ENCODE peak calls at places on chromosomes 7 and 10, in four cellular contexts. One of them, this sample, is unnamed.
A peak's percentile ranks its signal among the peaks of the same experiment; 100 is the strongest.

GRCh38 chr10:124686707-124687376 is 57.3 kb downstream of the FAM53B start:
- DNase-seq in fibroblast of lung: no peak
- DNase-seq in WERI-Rb-1: no peak
- DNase-seq in T-helper 17 cell: no peak
- DNase-seq in this sample: no peak

GRCh38 chr10:43073721-43074120 is 3.1 kb upstream of the RET start:
- DNase-seq in T-helper 17 cell: no peak
- DNase-seq in fibroblast of lung: no peak
- DNase-seq in WERI-Rb-1: no peak
- DNase-seq in this sample: no peak

GRCh38 chr7:36473454-36474282 is 84.0 kb downstream of the ANLN start:
- DNase-seq in WERI-Rb-1: peak; percentile 67
- DNase-seq in fibroblast of lung: peak; percentile 25
- DNase-seq in T-helper 17 cell: no peak
- DNase-seq in this sample: no peak

GRCh38 chr7:36155811-36156361 is 2.8 kb downstream of the EEPD1 start:
- DNase-seq in fibroblast of lung: peak; percentile 27
- DNase-seq in T-helper 17 cell: no peak
- DNase-seq in WERI-Rb-1: no peak
- DNase-seq in this sample: peak; percentile 57

GRCh38 chr10:1186693-1186990 is 130.5 kb downstream of the WDR37 start:
- DNase-seq in fibroblast of lung: no peak
- DNase-seq in T-helper 17 cell: no peak
- DNase-seq in WERI-Rb-1: no peak
- DNase-seq in this sample: no peak

GRCh38 chr7:105656922-105657521 is 75.7 kb upstream of the EFCAB10 start:
- DNase-seq in fibroblast of lung: no peak
- DNase-seq in WERI-Rb-1: peak; percentile 66
- DNase-seq in T-helper 17 cell: peak; percentile 52
- DNase-seq in this sample: no peak

GRCh38 chr10:34780818-34781380 is 34.2 kb downstream of the PARD3 start:
- DNase-seq in WERI-Rb-1: peak; percentile 26
- DNase-seq in T-helper 17 cell: no peak
- DNase-seq in fibroblast of lung: peak; percentile 59
- DNase-seq in this sample: no peak

GRCh38 chr10:106863549-106863948 is 301.0 kb downstream of the SORCS1 start:
- DNase-seq in T-helper 17 cell: no peak
- DNase-seq in fibroblast of lung: no peak
- DNase-seq in WERI-Rb-1: peak; percentile 44
- DNase-seq in this sample: no peak

GRCh38 chr10:95327367-95327766 is 36.6 kb upstream of the PDLIM1 start:
- DNase-seq in fibroblast of lung: peak; percentile 55
- DNase-seq in WERI-Rb-1: peak; percentile 94
- DNase-seq in T-helper 17 cell: no peak
- DNase-seq in this sample: peak; percentile 65

GRCh38 chr7:157983442-157984137 is 604.0 kb downstream of the PTPRN2 start:
- DNase-seq in WERI-Rb-1: no peak
- DNase-seq in T-helper 17 cell: no peak
- DNase-seq in fibroblast of lung: no peak
- DNase-seq in this sample: no peak
- H3K9me3 ChIP-seq in WERI-Rb-1: no peaks in the 10 kb centered on the region
- H3K9me3 ChIP-seq in T-helper 17 cell: no peaks in the 10 kb centered on the region
- H3K9me3 ChIP-seq in fibroblast of lung: no peaks in the 10 kb centered on the region
- H3K9me3 ChIP-seq in this sample: no peaks in the 10 kb centered on the region

DNA sequence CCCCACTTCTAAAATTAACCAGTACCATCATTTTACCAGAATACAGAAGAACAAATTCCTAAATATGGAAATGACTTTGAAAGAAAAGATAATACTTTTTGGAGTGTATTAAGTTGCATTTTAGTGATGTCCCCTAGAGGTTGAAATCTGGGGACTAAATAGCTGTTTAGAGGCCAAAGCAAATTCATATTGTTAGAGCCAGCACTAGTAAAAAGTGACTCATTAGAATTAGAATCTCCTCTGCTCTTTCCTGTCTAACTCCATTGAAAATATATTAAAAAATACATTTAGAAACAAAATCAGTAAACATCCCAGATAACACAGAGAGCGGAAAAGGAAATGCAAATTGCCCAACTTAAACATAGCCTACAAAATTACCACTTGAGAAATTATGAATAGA is 1189.6 kb upstream of the C7orf33 start:
- DNase-seq in T-helper 17 cell: no peak
- DNase-seq in WERI-Rb-1: no peak
- DNase-seq in fibroblast of lung: no peak
- DNase-seq in this sample: no peak
- H3K9me3 ChIP-seq in T-helper 17 cell: no peaks in the 10 kb centered on the region
- H3K9me3 ChIP-seq in WERI-Rb-1: no peaks in the 10 kb centered on the region
- H3K9me3 ChIP-seq in fibroblast of lung: no peaks in the 10 kb centered on the region
- H3K9me3 ChIP-seq in this sample: no peaks in the 10 kb centered on the region

GRCh38 chr10:2508971-2509605 is 558.3 kb upstream of the PFKP start:
- DNase-seq in WERI-Rb-1: no peak
- DNase-seq in fibroblast of lung: peak; percentile 93
- DNase-seq in T-helper 17 cell: no peak
- DNase-seq in this sample: no peak
- H3K9me3 ChIP-seq in WERI-Rb-1: no peaks in the 10 kb centered on the region
- H3K9me3 ChIP-seq in fibroblast of lung: no peaks in the 10 kb centered on the region
- H3K9me3 ChIP-seq in T-helper 17 cell: no peaks in the 10 kb centered on the region
- H3K9me3 ChIP-seq in this sample: no peaks in the 10 kb centered on the region

GRCh38 chr7:137411446-137411845 is 67.9 kb upstream of the PTN start:
- DNase-seq in fibroblast of lung: no peak
- DNase-seq in T-helper 17 cell: no peak
- DNase-seq in WERI-Rb-1: no peak
- DNase-seq in this sample: no peak
- H3K9me3 ChIP-seq in fibroblast of lung: no peaks in the 10 kb centered on the region
- H3K9me3 ChIP-seq in T-helper 17 cell: no peaks in the 10 kb centered on the region
- H3K9me3 ChIP-seq in WERI-Rb-1: no peaks in the 10 kb centered on the region
- H3K9me3 ChIP-seq in this sample: no peaks in the 10 kb centered on the region

GRCh38 chr10:71671983-71672535 is 47.5 kb downstream of the C10orf105 start:
- DNase-seq in fibroblast of lung: no peak
- DNase-seq in T-helper 17 cell: no peak
- DNase-seq in WERI-Rb-1: no peak
- DNase-seq in this sample: no peak
- H3K9me3 ChIP-seq in fibroblast of lung: no peaks in the 10 kb centered on the region
- H3K9me3 ChIP-seq in T-helper 17 cell: no peaks in the 10 kb centered on the region
- H3K9me3 ChIP-seq in WERI-Rb-1: no peaks in the 10 kb centered on the region
- H3K9me3 ChIP-seq in this sample: no peaks in the 10 kb centered on the region

GRCh38 chr7:259191-259505 is 30.8 kb upstream of the FOXL3 start:
- DNase-seq in T-helper 17 cell: no peak
- DNase-seq in fibroblast of lung: no peak
- DNase-seq in WERI-Rb-1: no peak
- DNase-seq in this sample: no peak
- H3K9me3 ChIP-seq in T-helper 17 cell: no peaks in the 10 kb centered on the region
- H3K9me3 ChIP-seq in fibroblast of lung: peaks cover 4% of the 10 kb centered on the region
- H3K9me3 ChIP-seq in WERI-Rb-1: peaks cover 21% of the 10 kb centered on the region
- H3K9me3 ChIP-seq in this sample: peaks cover 14% of the 10 kb centered on the region

DNA sequence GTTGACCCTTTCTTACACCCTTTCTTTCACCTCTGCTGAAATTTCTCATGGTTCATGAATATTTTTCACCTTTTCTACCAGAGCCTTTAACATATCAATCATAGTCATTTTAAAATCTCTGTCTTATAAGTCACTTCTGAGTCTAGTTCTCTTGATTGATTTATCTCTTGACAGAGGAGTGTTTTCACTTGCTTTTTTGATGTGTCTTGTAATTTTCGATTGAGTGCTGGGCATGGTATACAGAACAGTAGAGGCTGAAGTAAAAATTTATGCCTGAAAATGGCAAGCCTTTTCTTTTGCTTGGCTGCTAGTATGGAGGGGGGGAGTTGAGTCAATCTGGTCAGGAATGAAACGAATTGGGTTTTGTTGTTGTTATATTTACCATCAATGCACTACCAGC is 41.2 kb upstream of the NPTX2 start:
- DNase-seq in fibroblast of lung: no peak
- DNase-seq in T-helper 17 cell: no peak
- DNase-seq in WERI-Rb-1: no peak
- DNase-seq in this sample: no peak
- H3K9me3 ChIP-seq in fibroblast of lung: no peaks in the 10 kb centered on the region
- H3K9me3 ChIP-seq in T-helper 17 cell: no peaks in the 10 kb centered on the region
- H3K9me3 ChIP-seq in WERI-Rb-1: peaks cover 6% of the 10 kb centered on the region
- H3K9me3 ChIP-seq in this sample: peaks cover 30% of the 10 kb centered on the region